ENCODE peak calls at places on chromosomes 2 and 18, in eight cellular contexts. One of them, this sample, is unnamed.

GRCh38 chr2:107235491-107236254 is 349.7 kb upstream of the ST6GAL2 start:
- DNase-seq in fibroblast of lung: no peak
- DNase-seq in H9: peak; percentile 38
- DNase-seq in neuronal stem cell: no peak
- DNase-seq in GM23248: no peak
- DNase-seq in H1: no peak
- DNase-seq in Karpas-422: no peak
- DNase-seq in colonic mucosa: no peak
- DNase-seq in this sample: no peak

GRCh38 chr2:149084924-149085795 is 46.7 kb downstream of the LYPD6B start:
- DNase-seq in H9: no peak
- DNase-seq in H1: no peak
- DNase-seq in fibroblast of lung: no peak
- DNase-seq in Karpas-422: no peak
- DNase-seq in neuronal stem cell: no peak
- DNase-seq in GM23248: peak; percentile 46
- DNase-seq in colonic mucosa: no peak
- DNase-seq in this sample: peak; percentile 85

GRCh38 chr2:37683241-37683640 is 11.8 kb upstream of the CDC42EP3 start:
- DNase-seq in colonic mucosa: no peak
- DNase-seq in H9: no peak
- DNase-seq in fibroblast of lung: no peak
- DNase-seq in neuronal stem cell: no peak
- DNase-seq in Karpas-422: no peak
- DNase-seq in H1: no peak
- DNase-seq in GM23248: no peak
- DNase-seq in this sample: no peak

GRCh38 chr2:146821836-146822316 is 1023.0 kb upstream of the ACVR2A start:
- DNase-seq in H9: no peak
- DNase-seq in neuronal stem cell: no peak
- DNase-seq in Karpas-422: no peak
- DNase-seq in colonic mucosa: no peak
- DNase-seq in fibroblast of lung: peak; percentile 78
- DNase-seq in H1: no peak
- DNase-seq in GM23248: peak; percentile 79
- DNase-seq in this sample: no peak

GRCh38 chr18:26468931-26469340 is 79.4 kb downstream of the KCTD1 start:
- DNase-seq in H1: peak; percentile 73
- DNase-seq in GM23248: no peak
- DNase-seq in neuronal stem cell: no peak
- DNase-seq in Karpas-422: peak; percentile 78
- DNase-seq in colonic mucosa: no peak
- DNase-seq in H9: peak; percentile 76
- DNase-seq in fibroblast of lung: no peak
- DNase-seq in this sample: no peak

GRCh38 chr2:222304737-222305509 is 6.1 kb upstream of the PAX3 start:
- DNase-seq in Karpas-422: peak; percentile 44
- DNase-seq in colonic mucosa: no peak
- DNase-seq in H9: no peak
- DNase-seq in H1: peak; percentile 64
- DNase-seq in GM23248: no peak
- DNase-seq in neuronal stem cell: no peak
- DNase-seq in fibroblast of lung: no peak
- DNase-seq in this sample: no peak

GRCh38 chr2:74503506-74504475 is 3.7 kb downstream of the PCGF1 start:
- DNase-seq in H1: peak; percentile 67
- DNase-seq in neuronal stem cell: no peak
- DNase-seq in H9: no peak
- DNase-seq in colonic mucosa: no peak
- DNase-seq in fibroblast of lung: no peak
- DNase-seq in GM23248: no peak
- DNase-seq in Karpas-422: no peak
- DNase-seq in this sample: peak; percentile 14

GRCh38 chr2:117067917-117068316 is 746.6 kb upstream of the DDX18 start:
- DNase-seq in neuronal stem cell: no peak
- DNase-seq in GM23248: no peak
- DNase-seq in colonic mucosa: no peak
- DNase-seq in H1: no peak
- DNase-seq in Karpas-422: no peak
- DNase-seq in H9: no peak
- DNase-seq in fibroblast of lung: no peak
- DNase-seq in this sample: no peak

GRCh38 chr18:43665239-43665788 is 388.0 kb upstream of the SYT4 start:
- DNase-seq in H1: no peak
- DNase-seq in Karpas-422: no peak
- DNase-seq in GM23248: peak; percentile 97
- DNase-seq in H9: no peak
- DNase-seq in fibroblast of lung: peak; percentile 92
- DNase-seq in neuronal stem cell: no peak
- DNase-seq in colonic mucosa: no peak
- DNase-seq in this sample: peak; percentile 94

GRCh38 chr18:10727477-10727876 is 201.7 kb downstream of the NAPG start:
- DNase-seq in Karpas-422: no peak
- DNase-seq in GM23248: peak; percentile 24
- DNase-seq in neuronal stem cell: no peak
- DNase-seq in H9: no peak
- DNase-seq in H1: no peak
- DNase-seq in colonic mucosa: no peak
- DNase-seq in fibroblast of lung: peak; percentile 53
- DNase-seq in this sample: peak; percentile 10

GRCh38 chr2:32622570-32623310 is 5.1 kb upstream of the TTC27 start:
- DNase-seq in fibroblast of lung: no peak
- DNase-seq in H1: no peak
- DNase-seq in Karpas-422: no peak
- DNase-seq in neuronal stem cell: no peak
- DNase-seq in GM23248: peak; percentile 3
- DNase-seq in colonic mucosa: no peak
- DNase-seq in H9: no peak
- DNase-seq in this sample: peak; percentile 31

GRCh38 chr2:19669605-19670004 is 232.2 kb downstream of the TTC32 start:
- DNase-seq in GM23248: no peak
- DNase-seq in fibroblast of lung: no peak
- DNase-seq in H9: no peak
- DNase-seq in Karpas-422: no peak
- DNase-seq in colonic mucosa: no peak
- DNase-seq in H1: no peak
- DNase-seq in neuronal stem cell: no peak
- DNase-seq in this sample: no peak

GRCh38 chr2:119683717-119684443 is 4.9 kb downstream of the TMEM177 start:
- DNase-seq in neuronal stem cell: no peak
- DNase-seq in colonic mucosa: no peak
- DNase-seq in H1: no peak
- DNase-seq in Karpas-422: no peak
- DNase-seq in H9: no peak
- DNase-seq in GM23248: no peak
- DNase-seq in fibroblast of lung: peak; percentile 23
- DNase-seq in this sample: no peak

GRCh38 chr2:176419591-176420071 is 150.4 kb downstream of the MTX2 start:
- DNase-seq in Karpas-422: peak; percentile 10
- DNase-seq in GM23248: peak; percentile 87
- DNase-seq in H9: no peak
- DNase-seq in H1: no peak
- DNase-seq in colonic mucosa: no peak
- DNase-seq in fibroblast of lung: peak; percentile 36
- DNase-seq in neuronal stem cell: no peak
- DNase-seq in this sample: peak; percentile 60

GRCh38 chr2:1600191-1601063 is 143.9 kb downstream of the PXDN start:
- DNase-seq in GM23248: no peak
- DNase-seq in H9: no peak
- DNase-seq in Karpas-422: no peak
- DNase-seq in H1: no peak
- DNase-seq in neuronal stem cell: no peak
- DNase-seq in colonic mucosa: no peak
- DNase-seq in fibroblast of lung: peak; percentile 95
- DNase-seq in this sample: no peak

GRCh38 chr2:158936978-158937377 is 31.5 kb upstream of the TANC1 start:
- DNase-seq in colonic mucosa: no peak
- DNase-seq in neuronal stem cell: no peak
- DNase-seq in Karpas-422: no peak
- DNase-seq in H1: no peak
- DNase-seq in fibroblast of lung: peak; percentile 98
- DNase-seq in H9: no peak
- DNase-seq in GM23248: peak; percentile 87
- DNase-seq in this sample: peak; percentile 78

GRCh38 chr18:23196119-23197004 is 61.1 kb downstream of the CABLES1 start:
- DNase-seq in GM23248: no peak
- DNase-seq in fibroblast of lung: no peak
- DNase-seq in colonic mucosa: no peak
- DNase-seq in Karpas-422: no peak
- DNase-seq in H1: peak; percentile 61
- DNase-seq in neuronal stem cell: no peak
- DNase-seq in H9: peak; percentile 76
- DNase-seq in this sample: no peak

GRCh38 chr18:55362303-55362702 is 225.7 kb downstream of the TCF4 start:
- DNase-seq in Karpas-422: no peak
- DNase-seq in neuronal stem cell: no peak
- DNase-seq in H1: no peak
- DNase-seq in fibroblast of lung: no peak
- DNase-seq in colonic mucosa: no peak
- DNase-seq in GM23248: no peak
- DNase-seq in H9: no peak
- DNase-seq in this sample: no peak

GRCh38 chr2:68193144-68193543 is 35.5 kb downstream of the PNO1 start:
- DNase-seq in Karpas-422: no peak
- DNase-seq in fibroblast of lung: no peak
- DNase-seq in H1: no peak
- DNase-seq in colonic mucosa: no peak
- DNase-seq in GM23248: peak; percentile 44
- DNase-seq in neuronal stem cell: no peak
- DNase-seq in H9: no peak
- DNase-seq in this sample: no peak

GRCh38 chr2:73259276-73259675 is 25.0 kb downstream of the FBXO41 start:
- DNase-seq in GM23248: no peak
- DNase-seq in Karpas-422: no peak
- DNase-seq in H1: no peak
- DNase-seq in colonic mucosa: no peak
- DNase-seq in neuronal stem cell: no peak
- DNase-seq in H9: no peak
- DNase-seq in fibroblast of lung: no peak
- DNase-seq in this sample: no peak

DNA sequence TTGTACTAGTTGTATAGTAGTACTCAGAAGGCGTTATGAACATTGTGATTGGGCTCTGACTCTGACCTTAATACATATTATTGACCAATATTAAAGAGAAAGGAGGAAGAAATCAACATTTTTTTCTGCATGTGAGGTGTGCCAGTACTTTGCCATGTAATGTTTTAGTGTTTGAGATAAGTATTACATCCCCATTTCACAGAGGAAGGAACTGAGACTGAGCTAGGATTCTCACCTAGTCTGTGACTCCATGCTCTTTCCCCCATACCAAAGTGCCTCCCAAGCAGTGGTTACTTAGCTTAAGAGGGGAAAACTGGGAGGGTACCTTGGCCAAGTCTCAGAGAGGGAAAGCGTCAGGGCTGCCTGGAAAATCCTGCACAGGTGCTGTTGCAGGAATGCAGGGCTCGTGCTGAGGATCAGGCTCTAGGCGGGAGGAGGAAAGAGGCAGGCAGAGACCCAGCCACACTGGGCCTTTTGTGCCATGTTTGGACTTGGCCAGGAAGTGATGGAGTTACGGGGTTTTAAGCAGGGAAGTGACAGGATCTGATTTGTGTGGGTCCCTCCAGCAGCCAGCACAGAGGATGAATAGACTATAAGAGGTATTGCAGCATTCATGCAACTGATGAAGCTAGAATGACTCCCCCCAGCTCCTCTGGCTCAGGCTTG is 1.7 kb downstream of the PNKD start:
- DNase-seq in neuronal stem cell: no peak
- DNase-seq in colonic mucosa: no peak
- DNase-seq in Karpas-422: no peak
- DNase-seq in H1: no peak
- DNase-seq in H9: no peak
- DNase-seq in fibroblast of lung: no peak
- DNase-seq in GM23248: peak; percentile 27
- DNase-seq in this sample: peak; percentile 14
- H3K9ac ChIP-seq in neuronal stem cell: no peak overlapping the region
- H3K9ac ChIP-seq in colonic mucosa: peak overlapping the region; percentile 45
- H3K9ac ChIP-seq in Karpas-422: peak overlapping the region; percentile 94
- H3K9ac ChIP-seq in H1: no peak overlapping the region
- H3K9ac ChIP-seq in H9: no peak overlapping the region
- H3K9ac ChIP-seq in fibroblast of lung: no peak overlapping the region
- H3K9ac ChIP-seq in GM23248: peak overlapping the region; percentile 80
- H3K9ac ChIP-seq in this sample: peak overlapping the region; percentile 95

GRCh38 chr2:25424426-25425028 is 82.8 kb upstream of the DNMT3A start:
- DNase-seq in neuronal stem cell: no peak
- DNase-seq in GM23248: no peak
- DNase-seq in colonic mucosa: no peak
- DNase-seq in fibroblast of lung: no peak
- DNase-seq in H1: no peak
- DNase-seq in H9: no peak
- DNase-seq in Karpas-422: no peak
- DNase-seq in this sample: no peak
- H3K9ac ChIP-seq in neuronal stem cell: no peak overlapping the region
- H3K9ac ChIP-seq in GM23248: no peak overlapping the region
- H3K9ac ChIP-seq in colonic mucosa: no peak overlapping the region
- H3K9ac ChIP-seq in fibroblast of lung: no peak overlapping the region
- H3K9ac ChIP-seq in H1: no peak overlapping the region
- H3K9ac ChIP-seq in H9: no peak overlapping the region
- H3K9ac ChIP-seq in Karpas-422: no peak overlapping the region
- H3K9ac ChIP-seq in this sample: no peak overlapping the region

GRCh38 chr2:205767617-205768016 is 85.3 kb downstream of the NRP2 start:
- DNase-seq in H1: no peak
- DNase-seq in Karpas-422: no peak
- DNase-seq in fibroblast of lung: no peak
- DNase-seq in neuronal stem cell: no peak
- DNase-seq in H9: no peak
- DNase-seq in GM23248: no peak
- DNase-seq in colonic mucosa: no peak
- DNase-seq in this sample: no peak
- H3K9ac ChIP-seq in H1: no peak overlapping the region
- H3K9ac ChIP-seq in Karpas-422: no peak overlapping the region
- H3K9ac ChIP-seq in fibroblast of lung: no peak overlapping the region
- H3K9ac ChIP-seq in neuronal stem cell: no peak overlapping the region
- H3K9ac ChIP-seq in H9: no peak overlapping the region
- H3K9ac ChIP-seq in GM23248: no peak overlapping the region
- H3K9ac ChIP-seq in colonic mucosa: no peak overlapping the region
- H3K9ac ChIP-seq in this sample: no peak overlapping the region

GRCh38 chr2:207534390-207534789 is 4.6 kb downstream of the CREB1 start:
- DNase-seq in fibroblast of lung: no peak
- DNase-seq in H9: no peak
- DNase-seq in H1: no peak
- DNase-seq in GM23248: no peak
- DNase-seq in neuronal stem cell: no peak
- DNase-seq in Karpas-422: no peak
- DNase-seq in colonic mucosa: no peak
- DNase-seq in this sample: no peak

GRCh38 chr2:207531024-207531411 is 1.3 kb downstream of the CREB1 start:
- DNase-seq in Karpas-422: peak; percentile 65
- DNase-seq in H1: no peak
- DNase-seq in H9: no peak
- DNase-seq in GM23248: peak; percentile 44
- DNase-seq in fibroblast of lung: peak; percentile 35
- DNase-seq in colonic mucosa: no peak
- DNase-seq in neuronal stem cell: no peak
- DNase-seq in this sample: peak; percentile 51

GRCh38 chr2:207530160-207531023 is 630 bp downstream of the CREB1 start:
- DNase-seq in neuronal stem cell: no peak
- DNase-seq in fibroblast of lung: peak; percentile 49
- DNase-seq in colonic mucosa: peak; percentile 58
- DNase-seq in Karpas-422: peak; percentile 82
- DNase-seq in H9: no peak
- DNase-seq in GM23248: peak; percentile 61
- DNase-seq in H1: no peak
- DNase-seq in this sample: peak; percentile 66

GRCh38 chr2:207532676-207533075 is 2.9 kb downstream of the CREB1 start:
- DNase-seq in fibroblast of lung: no peak
- DNase-seq in GM23248: no peak
- DNase-seq in H1: no peak
- DNase-seq in neuronal stem cell: no peak
- DNase-seq in colonic mucosa: no peak
- DNase-seq in H9: no peak
- DNase-seq in Karpas-422: no peak
- DNase-seq in this sample: no peak

GRCh38 chr2:207533609-207534008 is 3.8 kb downstream of the CREB1 start:
- DNase-seq in colonic mucosa: no peak
- DNase-seq in fibroblast of lung: peak; percentile 25
- DNase-seq in H1: no peak
- DNase-seq in neuronal stem cell: no peak
- DNase-seq in GM23248: no peak
- DNase-seq in Karpas-422: no peak
- DNase-seq in H9: no peak
- DNase-seq in this sample: peak; percentile 18
- H3K9ac ChIP-seq in colonic mucosa: no peak overlapping the region
- H3K9ac ChIP-seq in fibroblast of lung: no peak overlapping the region
- H3K9ac ChIP-seq in H1: no peak overlapping the region
- H3K9ac ChIP-seq in neuronal stem cell: no peak overlapping the region
- H3K9ac ChIP-seq in GM23248: no peak overlapping the region
- H3K9ac ChIP-seq in Karpas-422: no peak overlapping the region
- H3K9ac ChIP-seq in H9: no peak overlapping the region
- H3K9ac ChIP-seq in this sample: peak overlapping the region; percentile 59